ENCODE peak calls at places on chromosomes 16 and 17, in seven cellular contexts. One of them, this sample, is unnamed.

GRCh38 chr16:5504028-5504758 is 406.6 kb upstream of the EEF2KMT start:
- DNase-seq in A172: no peak
- DNase-seq in progenitor cell of endocrine pancreas: no peak
- DNase-seq in heart right ventricle: no peak
- DNase-seq in body of pancreas: no peak
- DNase-seq in stimulated activated CD8-positive, alpha-beta memory T cell treated with anti-CD3 and anti-CD28 coated beads, Interleukin-2, amount 100 ng/mL, for 48 hours: no peak
- DNase-seq in G401: peak; percentile 79
- DNase-seq in this sample: peak; percentile 70

GRCh38 chr16:56041556-56042140 is 149.6 kb upstream of the GNAO1 start:
- DNase-seq in stimulated activated CD8-positive, alpha-beta memory T cell treated with anti-CD3 and anti-CD28 coated beads, Interleukin-2, amount 100 ng/mL, for 48 hours: no peak
- DNase-seq in G401: peak; percentile 75
- DNase-seq in progenitor cell of endocrine pancreas: peak; percentile 28
- DNase-seq in heart right ventricle: no peak
- DNase-seq in body of pancreas: peak; percentile 39
- DNase-seq in A172: peak; percentile 0
- DNase-seq in this sample: peak; percentile 71

GRCh38 chr16:17469011-17469741 is 1.6 kb downstream of the XYLT1 start:
- DNase-seq in stimulated activated CD8-positive, alpha-beta memory T cell treated with anti-CD3 and anti-CD28 coated beads, Interleukin-2, amount 100 ng/mL, for 48 hours: no peak
- DNase-seq in heart right ventricle: no peak
- DNase-seq in progenitor cell of endocrine pancreas: no peak
- DNase-seq in A172: no peak
- DNase-seq in G401: no peak
- DNase-seq in body of pancreas: no peak
- DNase-seq in this sample: no peak

GRCh38 chr16:68664297-68664696 is 19.2 kb downstream of the CDH3 start:
- DNase-seq in stimulated activated CD8-positive, alpha-beta memory T cell treated with anti-CD3 and anti-CD28 coated beads, Interleukin-2, amount 100 ng/mL, for 48 hours: no peak
- DNase-seq in progenitor cell of endocrine pancreas: no peak
- DNase-seq in A172: no peak
- DNase-seq in body of pancreas: no peak
- DNase-seq in G401: no peak
- DNase-seq in heart right ventricle: no peak
- DNase-seq in this sample: no peak

GRCh38 chr16:74749291-74750055 is 25.1 kb downstream of the FA2H start:
- DNase-seq in G401: no peak
- DNase-seq in A172: no peak
- DNase-seq in heart right ventricle: no peak
- DNase-seq in body of pancreas: no peak
- DNase-seq in progenitor cell of endocrine pancreas: no peak
- DNase-seq in stimulated activated CD8-positive, alpha-beta memory T cell treated with anti-CD3 and anti-CD28 coated beads, Interleukin-2, amount 100 ng/mL, for 48 hours: no peak
- DNase-seq in this sample: no peak

GRCh38 chr17:13749566-13750235 is 148.0 kb upstream of the HS3ST3A1 start:
- DNase-seq in G401: no peak
- DNase-seq in body of pancreas: no peak
- DNase-seq in progenitor cell of endocrine pancreas: no peak
- DNase-seq in A172: no peak
- DNase-seq in stimulated activated CD8-positive, alpha-beta memory T cell treated with anti-CD3 and anti-CD28 coated beads, Interleukin-2, amount 100 ng/mL, for 48 hours: no peak
- DNase-seq in heart right ventricle: no peak
- DNase-seq in this sample: no peak

GRCh38 chr16:4067262-4068001 is 48.8 kb downstream of the ADCY9 start:
- DNase-seq in A172: no peak
- DNase-seq in G401: no peak
- DNase-seq in heart right ventricle: no peak
- DNase-seq in body of pancreas: no peak
- DNase-seq in progenitor cell of endocrine pancreas: no peak
- DNase-seq in stimulated activated CD8-positive, alpha-beta memory T cell treated with anti-CD3 and anti-CD28 coated beads, Interleukin-2, amount 100 ng/mL, for 48 hours: no peak
- DNase-seq in this sample: no peak

GRCh38 chr17:1252203-1252608 is 18.0 kb upstream of the BHLHA9 start:
- DNase-seq in body of pancreas: peak; percentile 43
- DNase-seq in heart right ventricle: peak; percentile 43
- DNase-seq in stimulated activated CD8-positive, alpha-beta memory T cell treated with anti-CD3 and anti-CD28 coated beads, Interleukin-2, amount 100 ng/mL, for 48 hours: no peak
- DNase-seq in A172: no peak
- DNase-seq in progenitor cell of endocrine pancreas: no peak
- DNase-seq in G401: no peak
- DNase-seq in this sample: no peak

GRCh38 chr16:87150359-87151280 is 166.6 kb downstream of the C16orf95 start:
- DNase-seq in body of pancreas: no peak
- DNase-seq in G401: no peak
- DNase-seq in stimulated activated CD8-positive, alpha-beta memory T cell treated with anti-CD3 and anti-CD28 coated beads, Interleukin-2, amount 100 ng/mL, for 48 hours: no peak
- DNase-seq in heart right ventricle: no peak
- DNase-seq in progenitor cell of endocrine pancreas: no peak
- DNase-seq in A172: no peak
- DNase-seq in this sample: no peak

GRCh38 chr17:19718613-19719364 is 2.4 kb upstream of the SLC47A2 start:
- DNase-seq in heart right ventricle: no peak
- DNase-seq in progenitor cell of endocrine pancreas: no peak
- DNase-seq in stimulated activated CD8-positive, alpha-beta memory T cell treated with anti-CD3 and anti-CD28 coated beads, Interleukin-2, amount 100 ng/mL, for 48 hours: no peak
- DNase-seq in G401: no peak
- DNase-seq in A172: no peak
- DNase-seq in body of pancreas: peak; percentile 60
- DNase-seq in this sample: no peak

GRCh38 chr17:49193513-49194296 is 16.7 kb downstream of the GNGT2 start:
- DNase-seq in stimulated activated CD8-positive, alpha-beta memory T cell treated with anti-CD3 and anti-CD28 coated beads, Interleukin-2, amount 100 ng/mL, for 48 hours: no peak
- DNase-seq in G401: peak; percentile 88
- DNase-seq in A172: peak; percentile 57
- DNase-seq in progenitor cell of endocrine pancreas: no peak
- DNase-seq in heart right ventricle: peak; percentile 20
- DNase-seq in body of pancreas: peak; percentile 47
- DNase-seq in this sample: peak; percentile 87

GRCh38 chr16:73888840-73889577 is 407.6 kb upstream of the PSMD7 start:
- DNase-seq in A172: no peak
- DNase-seq in G401: no peak
- DNase-seq in heart right ventricle: no peak
- DNase-seq in body of pancreas: no peak
- DNase-seq in stimulated activated CD8-positive, alpha-beta memory T cell treated with anti-CD3 and anti-CD28 coated beads, Interleukin-2, amount 100 ng/mL, for 48 hours: no peak
- DNase-seq in progenitor cell of endocrine pancreas: no peak
- DNase-seq in this sample: no peak

GRCh38 chr17:78862073-78863023 is 21.7 kb upstream of the USP36 start:
- DNase-seq in progenitor cell of endocrine pancreas: no peak
- DNase-seq in stimulated activated CD8-positive, alpha-beta memory T cell treated with anti-CD3 and anti-CD28 coated beads, Interleukin-2, amount 100 ng/mL, for 48 hours: no peak
- DNase-seq in A172: peak; percentile 100
- DNase-seq in heart right ventricle: peak; percentile 52
- DNase-seq in body of pancreas: peak; percentile 91
- DNase-seq in G401: no peak
- DNase-seq in this sample: no peak

GRCh38 chr16:50509521-50510341 is 38.5 kb upstream of the NKD1 start:
- DNase-seq in progenitor cell of endocrine pancreas: no peak
- DNase-seq in heart right ventricle: no peak
- DNase-seq in stimulated activated CD8-positive, alpha-beta memory T cell treated with anti-CD3 and anti-CD28 coated beads, Interleukin-2, amount 100 ng/mL, for 48 hours: peak; percentile 24
- DNase-seq in G401: no peak
- DNase-seq in body of pancreas: peak; percentile 33
- DNase-seq in A172: peak; percentile 7
- DNase-seq in this sample: peak; percentile 8

GRCh38 chr16:66882702-66883101 is 2.4 kb downstream of the PDP2 start:
- DNase-seq in A172: no peak
- DNase-seq in body of pancreas: no peak
- DNase-seq in G401: no peak
- DNase-seq in heart right ventricle: no peak
- DNase-seq in progenitor cell of endocrine pancreas: no peak
- DNase-seq in stimulated activated CD8-positive, alpha-beta memory T cell treated with anti-CD3 and anti-CD28 coated beads, Interleukin-2, amount 100 ng/mL, for 48 hours: no peak
- DNase-seq in this sample: no peak

GRCh38 chr16:2516391-2517240 is 2.9 kb downstream of the ATP6V0C start:
- DNase-seq in G401: no peak
- DNase-seq in progenitor cell of endocrine pancreas: no peak
- DNase-seq in A172: no peak
- DNase-seq in heart right ventricle: peak; percentile 14
- DNase-seq in body of pancreas: no peak
- DNase-seq in stimulated activated CD8-positive, alpha-beta memory T cell treated with anti-CD3 and anti-CD28 coated beads, Interleukin-2, amount 100 ng/mL, for 48 hours: no peak
- DNase-seq in this sample: no peak

GRCh38 chr16:4385789-4386451 is 14.3 kb downstream of the VASN start:
- DNase-seq in A172: no peak
- DNase-seq in G401: no peak
- DNase-seq in progenitor cell of endocrine pancreas: no peak
- DNase-seq in heart right ventricle: no peak
- DNase-seq in body of pancreas: no peak
- DNase-seq in stimulated activated CD8-positive, alpha-beta memory T cell treated with anti-CD3 and anti-CD28 coated beads, Interleukin-2, amount 100 ng/mL, for 48 hours: no peak
- DNase-seq in this sample: no peak

GRCh38 chr17:39714234-39714633 is 14.4 kb downstream of the ERBB2 start:
- DNase-seq in heart right ventricle: no peak
- DNase-seq in progenitor cell of endocrine pancreas: no peak
- DNase-seq in A172: no peak
- DNase-seq in stimulated activated CD8-positive, alpha-beta memory T cell treated with anti-CD3 and anti-CD28 coated beads, Interleukin-2, amount 100 ng/mL, for 48 hours: no peak
- DNase-seq in G401: no peak
- DNase-seq in body of pancreas: no peak
- DNase-seq in this sample: no peak

GRCh38 chr16:81778861-81779539 is at the start of gene PLCG2:
- DNase-seq in progenitor cell of endocrine pancreas: peak; percentile 56
- DNase-seq in heart right ventricle: peak; percentile 77
- DNase-seq in G401: no peak
- DNase-seq in body of pancreas: peak; percentile 78
- DNase-seq in stimulated activated CD8-positive, alpha-beta memory T cell treated with anti-CD3 and anti-CD28 coated beads, Interleukin-2, amount 100 ng/mL, for 48 hours: peak; percentile 68
- DNase-seq in A172: peak; percentile 31
- DNase-seq in this sample: no peak

GRCh38 chr17:15341385-15341849 is at the start of gene TEKT3:
- DNase-seq in progenitor cell of endocrine pancreas: peak; percentile 83
- DNase-seq in stimulated activated CD8-positive, alpha-beta memory T cell treated with anti-CD3 and anti-CD28 coated beads, Interleukin-2, amount 100 ng/mL, for 48 hours: peak; percentile 14
- DNase-seq in G401: peak; percentile 42
- DNase-seq in heart right ventricle: peak; percentile 88
- DNase-seq in body of pancreas: peak; percentile 88
- DNase-seq in A172: peak; percentile 59
- DNase-seq in this sample: peak; percentile 22

GRCh38 chr16:87628940-87629339 is 26.6 kb downstream of the JPH3 start:
- DNase-seq in G401: no peak
- DNase-seq in body of pancreas: no peak
- DNase-seq in progenitor cell of endocrine pancreas: no peak
- DNase-seq in stimulated activated CD8-positive, alpha-beta memory T cell treated with anti-CD3 and anti-CD28 coated beads, Interleukin-2, amount 100 ng/mL, for 48 hours: no peak
- DNase-seq in A172: peak; percentile 6
- DNase-seq in heart right ventricle: no peak
- DNase-seq in this sample: no peak

GRCh38 chr16:17776888-17777287 is 306.1 kb upstream of the XYLT1 start:
- DNase-seq in A172: no peak
- DNase-seq in G401: peak; percentile 2
- DNase-seq in body of pancreas: no peak
- DNase-seq in heart right ventricle: no peak
- DNase-seq in stimulated activated CD8-positive, alpha-beta memory T cell treated with anti-CD3 and anti-CD28 coated beads, Interleukin-2, amount 100 ng/mL, for 48 hours: no peak
- DNase-seq in progenitor cell of endocrine pancreas: no peak
- DNase-seq in this sample: peak; percentile 1

GRCh38 chr17:36463916-36464764 is 22.3 kb upstream of the ZNHIT3 start:
- DNase-seq in progenitor cell of endocrine pancreas: peak; percentile 84
- DNase-seq in A172: peak; percentile 77
- DNase-seq in body of pancreas: peak; percentile 67
- DNase-seq in heart right ventricle: peak; percentile 47
- DNase-seq in stimulated activated CD8-positive, alpha-beta memory T cell treated with anti-CD3 and anti-CD28 coated beads, Interleukin-2, amount 100 ng/mL, for 48 hours: peak; percentile 57
- DNase-seq in G401: no peak
- DNase-seq in this sample: no peak

GRCh38 chr17:32944248-32945020 is 16.5 kb downstream of the TMEM98 start:
- DNase-seq in body of pancreas: no peak
- DNase-seq in G401: no peak
- DNase-seq in A172: no peak
- DNase-seq in progenitor cell of endocrine pancreas: no peak
- DNase-seq in stimulated activated CD8-positive, alpha-beta memory T cell treated with anti-CD3 and anti-CD28 coated beads, Interleukin-2, amount 100 ng/mL, for 48 hours: no peak
- DNase-seq in heart right ventricle: no peak
- DNase-seq in this sample: no peak

GRCh38 chr16:8730335-8730915 is 56.0 kb downstream of the ABAT start:
- DNase-seq in progenitor cell of endocrine pancreas: no peak
- DNase-seq in body of pancreas: peak; percentile 93
- DNase-seq in A172: no peak
- DNase-seq in heart right ventricle: no peak
- DNase-seq in G401: peak; percentile 77
- DNase-seq in stimulated activated CD8-positive, alpha-beta memory T cell treated with anti-CD3 and anti-CD28 coated beads, Interleukin-2, amount 100 ng/mL, for 48 hours: no peak
- DNase-seq in this sample: peak; percentile 72

GRCh38 chr17:42618442-42619150 is 9.1 kb downstream of the TUBG1 start:
- DNase-seq in heart right ventricle: peak; percentile 48
- DNase-seq in G401: peak; percentile 34
- DNase-seq in A172: peak; percentile 88
- DNase-seq in stimulated activated CD8-positive, alpha-beta memory T cell treated with anti-CD3 and anti-CD28 coated beads, Interleukin-2, amount 100 ng/mL, for 48 hours: no peak
- DNase-seq in progenitor cell of endocrine pancreas: peak; percentile 10
- DNase-seq in body of pancreas: peak; percentile 91
- DNase-seq in this sample: peak; percentile 54

GRCh38 chr17:57559634-57560387 is 185.3 kb downstream of the CCDC182 start:
- DNase-seq in heart right ventricle: no peak
- DNase-seq in stimulated activated CD8-positive, alpha-beta memory T cell treated with anti-CD3 and anti-CD28 coated beads, Interleukin-2, amount 100 ng/mL, for 48 hours: no peak
- DNase-seq in G401: no peak
- DNase-seq in A172: no peak
- DNase-seq in body of pancreas: no peak
- DNase-seq in progenitor cell of endocrine pancreas: no peak
- DNase-seq in this sample: no peak

GRCh38 chr17:31318298-31319190 is 2.9 kb downstream of the EVI2A start:
- DNase-seq in stimulated activated CD8-positive, alpha-beta memory T cell treated with anti-CD3 and anti-CD28 coated beads, Interleukin-2, amount 100 ng/mL, for 48 hours: peak; percentile 38
- DNase-seq in A172: peak; percentile 82
- DNase-seq in progenitor cell of endocrine pancreas: no peak
- DNase-seq in heart right ventricle: peak; percentile 30
- DNase-seq in body of pancreas: peak; percentile 31
- DNase-seq in G401: peak; percentile 89
- DNase-seq in this sample: peak; percentile 88